ENCODE peak calls at places on chromosomes 2 and 18, in ten cellular contexts. G is NCI-H2081; C is CD14-positive monocyte; Q is adrenal gland; J is GM03348; Z is G401; W is CD8-positive, alpha-beta T cell; I is HCEC 1CT; F is activated CD4-positive, alpha-beta T cell treated with anti-CD3 and anti-CD28 coated beads for 24 hours; K is HTR-8/SVneo. H is an unnamed sample.

GRCh38 chr18:47929681-47930085 is 776 bp downstream of the SMAD2 start:
- DNase-seq in K (no peak), I (peak), C (no peak), W (no peak), G (no peak), J (peak), F (no peak), Z (no peak), Q (peak), H (no peak)

GRCh38 chr2:164847966-164848365 is 6.3 kb upstream of the COBLL1 start:
- DNase-seq in C (no peak), G (peak), K (no peak), J (no peak), Z (no peak), I (no peak), W (no peak), Q (no peak), F (no peak), H (no peak)

GRCh38 chr2:237268004-237268708 is 145.8 kb downstream of the COL6A3 start:
- DNase-seq in I (no peak), Z (no peak), G (no peak), F (no peak), K (no peak), C (no peak), J (no peak), Q (peak), W (no peak), H (no peak)

GRCh38 chr18:10526211-10526949 is 553 bp downstream of the NAPG start:
- DNase-seq in J (peak), I (peak), C (peak), Q (peak), F (peak), W (peak), K (peak), G (peak), Z (peak), H (peak)

GRCh38 chr2:29921560-29921915 is at the start of gene ALK:
- DNase-seq in K (peak), C (peak), I (peak), G (peak), F (peak), Z (peak), J (peak), Q (peak), W (peak), H (peak)

GRCh38 chr18:79728931-79729586 is 49.5 kb downstream of the CTDP1 start:
- DNase-seq in K (no peak), J (no peak), Q (no peak), I (no peak), G (no peak), C (no peak), F (no peak), W (no peak), Z (no peak), H (no peak)

GRCh38 chr2:128612628-128613027 is 294.0 kb upstream of the HS6ST1 start:
- DNase-seq in Z (no peak), W (no peak), K (no peak), Q (no peak), I (no peak), G (no peak), F (no peak), J (no peak), C (peak), H (no peak)

GRCh38 chr18:50629148-50629631 is 69.3 kb downstream of the MAPK4 start:
- DNase-seq in W (no peak), K (no peak), Q (no peak), Z (no peak), J (no peak), G (peak), C (no peak), F (no peak), I (no peak), H (no peak)

GRCh38 chr2:29725610-29726009 is 195.8 kb downstream of the ALK start:
- DNase-seq in J (no peak), Q (no peak), I (no peak), C (no peak), F (no peak), G (no peak), K (no peak), W (no peak), Z (no peak), H (no peak)

GRCh38 chr18:2104620-2105462 is 466.5 kb downstream of the METTL4 start:
- DNase-seq in Q (peak), W (peak), F (peak), J (peak), G (no peak), Z (peak), C (peak), K (peak), I (peak), H (peak)

GRCh38 chr2:60939622-60940021 is 58.2 kb downstream of the REL start:
- DNase-seq in I (no peak), Z (no peak), J (no peak), G (no peak), W (no peak), F (no peak), C (no peak), Q (no peak), K (no peak), H (no peak)

GRCh38 chr2:113203901-113204519 is 30.2 kb downstream of the PSD4 start:
- DNase-seq in J (peak), G (peak), K (peak), Z (peak), W (peak), C (no peak), I (peak), Q (peak), F (peak), H (peak)

GRCh38 chr18:43195421-43195820 is 79.9 kb upstream of the RIT2 start:
- DNase-seq in G (no peak), W (no peak), J (no peak), K (no peak), C (no peak), I (no peak), Z (no peak), Q (no peak), F (no peak), H (no peak)

GRCh38 chr18:26655614-26656400 is 107.5 kb upstream of the KCTD1 start:
- DNase-seq in G (peak), J (peak), K (peak), C (no peak), Q (peak), F (no peak), W (no peak), Z (peak), I (peak), H (peak)

GRCh38 chr18:9987931-9988330 is 74.1 kb downstream of the VAPA start:
- DNase-seq in C (no peak), Q (no peak), W (no peak), F (no peak), J (no peak), I (no peak), K (no peak), Z (no peak), G (peak), H (no peak)

GRCh38 chr2:215746507-215747243 is 266.7 kb downstream of the MREG start:
- DNase-seq in W (no peak), I (no peak), G (no peak), Z (no peak), K (no peak), C (no peak), Q (no peak), F (no peak), J (no peak), H (no peak)

GRCh38 chr2:179336782-179337534 is 72.3 kb upstream of the SESTD1 start:
- DNase-seq in J (peak), Q (no peak), F (no peak), I (peak), G (no peak), W (no peak), Z (no peak), C (no peak), K (peak), H (no peak)

GRCh38 chr2:233469261-233470006 is 97.1 kb downstream of the USP40 start:
- DNase-seq in C (no peak), Q (peak), J (no peak), Z (no peak), G (peak), W (no peak), K (no peak), F (no peak), I (no peak), H (no peak)

GRCh38 chr2:118251427-118251826 is 163.2 kb downstream of the INSIG2 start:
- DNase-seq in G (no peak), C (no peak), K (no peak), Z (no peak), Q (no peak), I (no peak), J (peak), W (no peak), F (no peak), H (no peak)

GRCh38 chr2:60029248-60029883 is 524.1 kb downstream of the BCL11A start:
- DNase-seq in K (no peak), Q (no peak), J (no peak), C (no peak), I (no peak), Z (no peak), W (no peak), F (no peak), G (peak), H (no peak)

GRCh38 chr18:28432350-28432749 is 255.4 kb upstream of the CDH2 start:
- DNase-seq in J (no peak), K (no peak), I (peak), G (no peak), C (no peak), Z (no peak), W (no peak), Q (no peak), F (no peak), H (no peak)

GRCh38 chr2:167480232-167480985 is 592.1 kb downstream of the XIRP2 start:
- DNase-seq in W (no peak), I (peak), K (no peak), C (no peak), Q (no peak), Z (no peak), G (no peak), J (no peak), F (no peak), H (peak)

GRCh38 chr18:54766631-54767030 is 61.6 kb upstream of the RAB27B start:
- DNase-seq in J (no peak), K (no peak), Z (no peak), G (no peak), Q (no peak), C (no peak), I (no peak), F (no peak), W (no peak), H (no peak)

GRCh38 chr18:70288171-70288850 is 534 bp upstream of the SOCS6 start:
- DNase-seq in C (no peak), F (peak), G (no peak), I (peak), J (peak), Z (peak), Q (peak), K (no peak), W (no peak), H (peak)

GRCh38 chr2:36369711-36370110 is 14.1 kb downstream of the CRIM1 start:
- DNase-seq in F (no peak), Q (no peak), J (no peak), G (no peak), C (no peak), I (no peak), Z (no peak), W (no peak), K (no peak), H (no peak)

GRCh38 chr2:62455957-62456692 is 49.9 kb downstream of the TMEM17 start:
- DNase-seq in K (no peak), F (no peak), Z (no peak), Q (no peak), I (no peak), W (no peak), C (no peak), G (no peak), J (peak), H (peak)

GRCh38 chr18:73551211-73551610 is 596.4 kb downstream of the FBXO15 start:
- DNase-seq in Z (peak), C (no peak), W (no peak), G (no peak), J (no peak), I (no peak), K (no peak), F (no peak), Q (no peak), H (no peak)

GRCh38 chr2:231392431-231393148 is 2.9 kb upstream of the B3GNT7 start:
- DNase-seq in K (no peak), Q (no peak), G (no peak), C (no peak), Z (no peak), W (no peak), F (no peak), I (no peak), J (no peak), H (no peak)

GRCh38 chr2:127606594-127607398 is 39.2 kb upstream of the GPR17 start:
- DNase-seq in F (no peak), J (no peak), G (no peak), K (no peak), C (no peak), Z (no peak), Q (no peak), W (no peak), I (no peak), H (no peak)

GRCh38 chr2:98463551-98463971 is 18.9 kb downstream of the INPP4A start:
- DNase-seq in G (peak), F (no peak), J (no peak), Q (peak), Z (no peak), W (no peak), K (no peak), C (peak), I (no peak), H (no peak)

GRCh38 chr2:65823511-65823910 is 391.1 kb upstream of the SPRED2 start:
- DNase-seq in Z (no peak), G (no peak), K (no peak), W (no peak), F (no peak), C (no peak), I (no peak), Q (no peak), J (no peak), H (no peak)

GRCh38 chr2:230974096-230974913 is 21.6 kb upstream of the SPATA3 start:
- DNase-seq in Q (no peak), G (no peak), F (peak), I (peak), C (no peak), W (peak), K (peak), Z (no peak), J (peak), H (no peak)

GRCh38 chr2:875687-876615 is 74.7 kb upstream of the SNTG2 start:
- DNase-seq in I (no peak), C (no peak), G (no peak), K (no peak), W (no peak), Z (no peak), Q (no peak), J (no peak), F (no peak), H (no peak)

GRCh38 chr2:143819190-143819735 is 690.0 kb downstream of the ARHGAP15 start:
- DNase-seq in K (no peak), J (peak), C (no peak), G (no peak), F (no peak), W (no peak), Q (no peak), I (no peak), Z (no peak), H (no peak)

GRCh38 chr2:120758181-120759048 is 22.7 kb downstream of the GLI2 start:
- DNase-seq in Z (peak), K (no peak), J (peak), G (no peak), W (no peak), C (peak), F (no peak), I (no peak), Q (peak), H (no peak)